ENCODE peak calls at places on chromosomes 5 and 9, in ten cellular contexts. O is GM12891, E is lower leg skin, B is transverse colon, G is body of pancreas, V is prostate gland, A is IMR-90, L is breast epithelium, X is A549, Y is HepG2. K is an unnamed sample.

GRCh38 chr9:91427873-91428272 is 4.2 kb upstream of the NFIL3 start:
- DNase-seq in O (no peak), E (no peak), B (no peak), G (no peak), V (no peak), A (peak), L (no peak), X (no peak), Y (peak), K (peak)

GRCh38 chr9:126788046-126788445 is 16.8 kb upstream of the ZBTB43 start:
- DNase-seq in O (no peak), E (no peak), B (no peak), G (no peak), V (no peak), A (no peak), L (no peak), X (no peak), Y (no peak), K (no peak)

GRCh38 chr5:52809884-52810283 is 22.2 kb downstream of the ITGA1 start:
- DNase-seq in O (no peak), E (no peak), B (no peak), G (no peak), V (no peak), A (peak), L (no peak), X (no peak), Y (no peak), K (no peak)

GRCh38 chr9:107283621-107284616 is 840 bp downstream of the RAD23B start:
- DNase-seq in O (peak), E (peak), B (peak), G (peak), V (peak), A (peak), L (peak), X (peak), Y (peak), K (peak)

GRCh38 chr9:108586451-108586850 is 269.3 kb downstream of the ACTL7B start:
- DNase-seq in O (no peak), E (no peak), B (no peak), G (no peak), V (no peak), A (no peak), L (no peak), X (no peak), Y (no peak), K (no peak)

GRCh38 chr9:19512432-19512831 is 103.6 kb downstream of the ACER2 start:
- DNase-seq in O (no peak), E (no peak), B (no peak), G (no peak), V (no peak), A (no peak), L (no peak), X (no peak), Y (no peak), K (no peak)

GRCh38 chr5:179852993-179853547 is 5.5 kb downstream of the MRNIP start:
- DNase-seq in O (no peak), E (no peak), B (peak), G (no peak), V (no peak), A (no peak), L (no peak), X (no peak), Y (no peak), K (no peak)

GRCh38 chr5:104540448-104540847 is 977.9 kb upstream of the NUDT12 start:
- DNase-seq in O (no peak), E (no peak), B (peak), G (peak), V (no peak), A (peak), L (no peak), X (no peak), Y (no peak), K (no peak)

GRCh38 chr9:86043999-86044398 is 55.4 kb downstream of the GOLM1 start:
- DNase-seq in O (no peak), E (no peak), B (no peak), G (no peak), V (no peak), A (no peak), L (no peak), X (no peak), Y (peak), K (no peak)

GRCh38 chr5:74149395-74149794 is 491.1 kb downstream of the ENC1 start:
- DNase-seq in O (no peak), E (peak), B (peak), G (peak), V (peak), A (peak), L (peak), X (no peak), Y (no peak), K (no peak)

GRCh38 chr9:113650207-113651131 is 186.9 kb downstream of the RGS3 start:
- DNase-seq in O (no peak), E (no peak), B (no peak), G (no peak), V (no peak), A (peak), L (no peak), X (peak), Y (peak), K (peak)

GRCh38 chr5:15376803-15377202 is 123.2 kb upstream of the FBXL7 start:
- DNase-seq in O (no peak), E (peak), B (no peak), G (no peak), V (no peak), A (no peak), L (no peak), X (no peak), Y (no peak), K (no peak)

DNA sequence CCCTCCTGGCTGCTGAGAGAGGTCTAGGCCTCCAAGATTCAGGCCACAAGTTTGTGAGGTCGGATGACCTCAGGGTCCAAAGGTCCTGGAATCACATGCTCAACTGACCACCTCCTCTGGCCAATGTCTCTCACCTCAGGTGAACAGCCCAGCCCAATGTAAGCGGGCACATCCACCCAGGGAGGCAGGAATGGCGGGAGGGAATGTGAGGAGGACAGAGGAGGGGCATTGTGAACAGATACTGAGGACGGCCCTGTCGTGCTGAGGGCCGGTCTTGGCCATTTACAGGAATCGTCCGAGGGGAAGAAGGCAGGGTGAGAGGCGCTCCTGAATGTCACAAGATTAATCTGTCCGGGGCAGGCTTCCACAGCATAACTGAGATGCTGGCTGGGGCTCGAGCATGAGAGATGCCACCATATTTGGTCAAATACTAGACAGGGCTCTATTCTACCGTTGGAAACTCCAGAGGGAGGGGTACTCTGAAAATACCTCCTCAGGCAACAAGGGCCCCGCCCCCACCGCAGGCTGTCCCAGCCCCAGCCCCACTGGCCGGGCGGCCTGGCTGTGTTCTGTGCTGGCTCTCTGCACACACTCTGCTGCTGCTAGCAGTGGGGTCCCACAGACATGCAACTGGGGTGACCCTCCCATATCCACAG is 1.5 kb upstream of the IL17B start:
- DNase-seq in O (no peak), E (no peak), B (peak), G (no peak), V (no peak), A (no peak), L (peak), X (no peak), Y (peak), K (no peak)
- TF ChIP-seq POLR2A in O (no peak), E (no peak), B (peak), G (no peak), V (no peak), A (no peak), L (no peak), X (no peak), Y (peak), K (no peak)

DNA sequence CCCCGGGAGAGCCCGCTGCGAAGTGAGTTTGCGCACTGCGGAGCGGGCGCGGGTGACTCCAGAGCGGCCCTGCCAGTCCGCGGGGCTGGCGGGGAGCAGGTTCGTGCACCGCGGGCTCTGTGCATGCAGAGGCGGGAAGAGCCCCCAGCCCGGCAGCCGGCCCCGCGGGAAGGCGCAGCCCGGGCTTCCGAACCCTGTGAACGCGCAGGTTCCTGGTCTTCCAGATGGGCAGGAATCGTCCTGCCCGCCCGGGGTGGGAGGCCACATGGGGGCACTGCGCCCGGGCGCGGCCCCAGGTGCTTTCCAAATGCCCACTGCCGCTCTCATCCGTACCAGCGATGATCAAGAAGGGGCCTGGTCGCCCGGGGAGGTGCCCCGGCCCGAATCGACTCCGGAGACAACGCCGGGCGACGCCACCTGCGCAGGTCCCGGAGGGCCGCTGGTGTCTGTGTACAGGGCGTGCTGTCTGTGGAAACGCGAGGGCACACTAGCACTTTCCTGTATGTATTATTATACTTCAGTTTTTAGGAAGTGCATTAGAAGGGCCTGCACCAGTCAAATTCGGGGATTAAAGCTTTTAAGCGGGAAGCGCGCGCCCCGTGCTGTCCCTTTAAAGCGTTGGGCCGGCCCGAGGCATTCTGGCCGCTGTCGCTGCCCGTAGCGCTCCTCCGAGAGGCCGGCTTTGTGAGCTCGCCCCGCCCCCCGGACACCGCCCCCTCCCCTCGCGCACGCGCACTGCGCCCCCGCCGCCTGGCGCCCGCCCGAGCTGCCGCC is at the start of gene WDR5:
- DNase-seq in O (peak), E (peak), B (peak), G (peak), V (peak), A (peak), L (peak), X (peak), Y (peak), K (peak)
- TF ChIP-seq POLR2A in O (peak), E (no peak), B (peak), G (peak), V (peak), A (no peak), L (no peak), X (peak), Y (peak), K (peak)

DNA sequence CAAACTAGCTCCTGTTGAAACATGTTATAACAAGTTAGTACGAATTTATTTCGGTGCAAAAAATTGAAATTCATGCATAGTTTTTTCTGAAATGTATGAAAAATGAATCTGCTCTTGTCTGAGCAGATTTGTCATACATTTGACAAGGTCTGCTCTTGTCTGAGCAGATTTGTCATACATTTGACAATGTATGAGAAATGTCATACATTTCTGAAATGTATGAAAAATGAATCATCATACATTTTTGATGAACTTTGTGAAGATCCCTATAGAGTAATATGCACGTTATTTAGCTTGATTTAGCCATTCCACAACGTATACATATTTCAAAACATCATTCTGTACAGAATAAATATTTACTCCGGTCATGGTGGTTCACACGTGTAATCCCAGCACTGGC is 85.9 kb upstream of the PARP8 start:
- DNase-seq in O (no peak), E (no peak), B (no peak), G (no peak), V (no peak), A (no peak), L (no peak), X (no peak), Y (no peak), K (no peak)
- TF ChIP-seq POLR2A in O (no peak), E (no peak), B (no peak), G (no peak), V (no peak), A (no peak), L (no peak), X (no peak), Y (no peak), K (no peak)

GRCh38 chr9:37784640-37785483 is at the start of gene EXOSC3:
- DNase-seq in O (peak), E (peak), B (peak), G (peak), V (peak), A (peak), L (peak), X (peak), Y (peak), K (peak)
- TF ChIP-seq POLR2A in O (peak), E (no peak), B (peak), G (peak), V (peak), A (peak), L (peak), X (peak), Y (peak), K (peak)

GRCh38 chr5:138504799-138505198 is 38.2 kb downstream of the ETF1 start:
- DNase-seq in O (no peak), E (peak), B (no peak), G (peak), V (peak), A (no peak), L (peak), X (no peak), Y (no peak), K (no peak)
- TF ChIP-seq POLR2A in O (no peak), E (no peak), B (no peak), G (no peak), V (peak), A (no peak), L (no peak), X (no peak), Y (no peak), K (no peak)

GRCh38 chr9:96449522-96449843 is 486 bp upstream of the HABP4 start:
- DNase-seq in O (no peak), E (no peak), B (no peak), G (no peak), V (no peak), A (no peak), L (no peak), X (no peak), Y (no peak), K (peak)

GRCh38 chr9:96447406-96447805 is 2.6 kb upstream of the HABP4 start:
- DNase-seq in O (no peak), E (no peak), B (no peak), G (no peak), V (no peak), A (no peak), L (no peak), X (no peak), Y (no peak), K (no peak)

GRCh38 chr9:96448546-96449170 is 1.3 kb upstream of the HABP4 start:
- DNase-seq in O (no peak), E (no peak), B (no peak), G (no peak), V (no peak), A (no peak), L (no peak), X (no peak), Y (no peak), K (no peak)

GRCh38 chr9:96450613-96451544 is 910 bp downstream of the HABP4 start:
- DNase-seq in O (peak), E (peak), B (peak), G (peak), V (peak), A (peak), L (peak), X (peak), Y (peak), K (peak)

DNA sequence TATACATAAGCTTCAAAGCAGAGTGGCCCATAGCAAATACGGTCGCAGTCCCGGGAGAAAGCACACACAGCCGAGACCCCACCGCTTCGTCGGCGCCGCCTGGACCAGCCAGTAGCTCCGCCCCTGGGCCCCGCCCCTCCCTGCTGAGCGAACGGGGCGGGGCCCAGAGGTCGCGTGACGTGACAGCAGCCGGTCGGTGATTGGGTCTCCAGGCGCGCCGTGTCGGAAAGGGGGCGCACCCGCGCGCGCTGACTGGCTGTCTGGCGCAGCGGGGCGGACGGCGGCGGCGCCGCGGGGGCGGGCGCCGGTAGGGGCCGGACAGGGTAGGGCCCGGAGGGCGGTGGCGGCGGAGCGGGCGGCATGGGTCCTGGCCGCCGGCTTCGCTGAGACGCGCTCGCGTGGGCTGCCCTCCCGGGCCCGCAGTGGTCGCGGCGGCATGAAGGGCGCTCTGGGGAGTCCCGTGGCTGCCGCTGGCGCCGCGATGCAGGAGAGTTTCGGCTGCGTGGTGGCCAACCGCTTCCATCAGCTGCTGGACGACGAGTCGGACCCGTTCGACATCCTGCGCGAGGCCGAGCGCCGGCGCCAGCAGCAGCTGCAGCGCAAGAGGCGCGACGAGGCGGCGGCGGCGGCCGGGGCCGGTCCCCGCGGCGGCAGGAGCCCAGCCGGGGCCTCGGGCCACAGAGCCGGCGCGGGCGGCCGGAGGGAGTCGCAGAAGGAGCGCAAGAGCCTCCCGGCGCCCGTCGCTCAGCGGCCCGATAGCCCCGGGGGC is at the start of gene HABP4:
- DNase-seq in O (peak), E (peak), B (peak), G (peak), V (peak), A (peak), L (peak), X (peak), Y (peak), K (peak)
- TF ChIP-seq POLR2A in O (no peak), E (peak), B (peak), G (peak), V (peak), A (peak), L (no peak), X (peak), Y (peak), K (peak)

GRCh38 chr9:33614001-33614687 is 90.1 kb downstream of the ANKRD18B start:
- DNase-seq in O (no peak), E (no peak), B (no peak), G (no peak), V (no peak), A (no peak), L (no peak), X (no peak), Y (no peak), K (no peak)

GRCh38 chr9:33620738-33621439 is 96.8 kb downstream of the ANKRD18B start:
- DNase-seq in O (no peak), E (peak), B (no peak), G (no peak), V (peak), A (peak), L (peak), X (no peak), Y (no peak), K (peak)

GRCh38 chr9:33623658-33624586 is 99.9 kb downstream of the ANKRD18B start:
- DNase-seq in O (peak), E (peak), B (peak), G (peak), V (peak), A (peak), L (peak), X (peak), Y (peak), K (peak)

DNA sequence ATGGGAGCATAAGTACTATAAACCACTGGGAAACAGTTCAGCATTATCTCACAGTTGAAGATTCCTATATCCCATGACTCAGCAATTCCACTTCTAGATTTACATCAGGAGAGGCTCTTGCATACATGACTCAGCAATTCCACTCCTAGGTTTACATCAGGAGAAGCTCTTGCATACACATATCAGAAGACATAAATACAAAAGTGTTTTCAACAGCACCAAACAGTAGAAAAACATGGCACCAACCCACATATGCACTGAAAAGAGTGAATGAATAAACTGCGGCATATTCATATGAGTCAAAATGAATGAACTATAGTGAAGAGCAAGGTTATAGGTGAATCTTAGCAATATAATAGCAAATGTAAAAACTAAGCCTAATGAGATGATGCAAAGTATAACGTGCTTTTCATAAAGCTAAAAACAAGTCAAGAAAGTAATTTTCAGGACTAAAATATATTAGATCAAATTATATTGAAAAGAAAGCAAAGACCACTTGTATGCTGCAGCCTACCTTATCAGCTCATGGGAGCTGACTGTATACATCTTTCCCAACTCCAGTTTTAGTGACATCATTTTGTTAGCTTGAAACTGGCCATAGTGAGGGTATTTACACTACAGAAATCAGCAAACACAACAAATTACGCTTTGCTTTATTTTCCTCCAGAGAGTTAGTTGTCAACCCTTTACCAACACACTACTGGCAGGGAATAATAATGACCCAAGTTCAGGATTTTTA is 95.8 kb downstream of the ANKRD18B start:
- DNase-seq in O (no peak), E (no peak), B (no peak), G (no peak), V (no peak), A (peak), L (no peak), X (peak), Y (peak), K (no peak)
- TF ChIP-seq POLR2A in O (no peak), E (no peak), B (no peak), G (no peak), V (no peak), A (no peak), L (no peak), X (no peak), Y (no peak), K (no peak)

GRCh38 chr5:150560401-150561191 is 52.7 kb downstream of the NDST1 start:
- DNase-seq in O (peak), E (peak), B (peak), G (peak), V (peak), A (peak), L (peak), X (peak), Y (peak), K (peak)
- TF ChIP-seq POLR2A in O (no peak), E (no peak), B (no peak), G (no peak), V (no peak), A (no peak), L (no peak), X (no peak), Y (no peak), K (no peak)